ENCODE peak calls at places on chromosomes 11 and 22, in six cellular contexts. Q is memory B cell, H is GM23248, X is NCI-H774, W is DMS53, V is kidney epithelial cell. S is an unnamed sample.

GRCh38 chr11:117840881-117841581 is 16.5 kb upstream of the FXYD2 start:
- DNase-seq in Q (no peak), H (no peak), X (no peak), W (no peak), V (no peak), S (no peak)

GRCh38 chr11:35275808-35276170 is 136.8 kb downstream of the CD44 start:
- DNase-seq in Q (no peak), H (peak; percentile 24), X (no peak), W (no peak), V (no peak), S (peak; percentile 37)

GRCh38 chr11:119320593-119321524 is 3.9 kb upstream of the MCAM start:
- DNase-seq in Q (no peak), H (peak; percentile 70), X (no peak), W (peak; percentile 79), V (no peak), S (peak; percentile 81)

GRCh38 chr11:57513446-57513795 is 2.1 kb downstream of the SLC43A1 start:
- DNase-seq in Q (no peak), H (no peak), X (no peak), W (no peak), V (no peak), S (no peak)

GRCh38 chr11:100619484-100619883 is 67.6 kb upstream of the ARHGAP42 start:
- DNase-seq in Q (no peak), H (peak; percentile 17), X (no peak), W (peak; percentile 23), V (no peak), S (peak; percentile 50)

GRCh38 chr11:65219930-65220213 is 38.1 kb downstream of the CAPN1 start:
- DNase-seq in Q (no peak), H (peak; percentile 83), X (no peak), W (no peak), V (no peak), S (no peak)

GRCh38 chr11:124950606-124951330 is 3.2 kb upstream of the CCDC15 start:
- DNase-seq in Q (no peak), H (no peak), X (no peak), W (no peak), V (no peak), S (peak; percentile 3)

GRCh38 chr11:4041731-4042391 is 52.7 kb upstream of the RRM1 start:
- DNase-seq in Q (no peak), H (no peak), X (no peak), W (no peak), V (no peak), S (peak; percentile 22)

GRCh38 chr11:97607301-97608000 is 1217.6 kb downstream of the JRKL start:
- DNase-seq in Q (no peak), H (no peak), X (no peak), W (no peak), V (no peak), S (no peak)

GRCh38 chr11:2211113-2211971 is 39.7 kb upstream of the TH start:
- DNase-seq in Q (no peak), H (no peak), X (peak; percentile 90), W (peak; percentile 100), V (no peak), S (no peak)

GRCh38 chr22:49975543-49976389 is 15.2 kb downstream of the PIM3 start:
- DNase-seq in Q (no peak), H (peak; percentile 28), X (no peak), W (no peak), V (no peak), S (no peak)